ENCODE peak calls at places on chromosomes 3 and 15, in five cellular contexts. Z is tibial nerve, G is IMR-90, Y is transverse colon, N is ovary. C is an unnamed sample. For H3K9me3 and H3K4me1, the result is how much of the 10 kb centered on the place peaks cover.

GRCh38 chr15:74011610-74012009 is 17.1 kb downstream of the PML start:
- DNase-seq in Z (no peak), G (peak), N (peak), Y (peak), C (peak)

GRCh38 chr3:23668430-23668904 is 137.3 kb upstream of the UBE2E1 start:
- DNase-seq in Y (no peak), N (no peak), Z (no peak), G (peak), C (no peak)

GRCh38 chr3:146218880-146219866 is 31.7 kb downstream of the PLSCR4 start:
- DNase-seq in Y (peak), Z (no peak), G (peak), N (peak), C (no peak)

GRCh38 chr15:101366853-101367252 is 71.8 kb upstream of the SNRPA1 start:
- DNase-seq in G (no peak), Y (no peak), N (no peak), Z (no peak), C (no peak)

GRCh38 chr3:16318216-16318615 is 53.2 kb downstream of the OXNAD1 start:
- DNase-seq in Y (no peak), G (peak), Z (no peak), N (no peak), C (no peak)

GRCh38 chr3:160023476-160023875 is 34.8 kb downstream of the IL12A start:
- DNase-seq in N (no peak), G (peak), Z (no peak), Y (no peak), C (no peak)

GRCh38 chr15:64112904-64113303 is 17.1 kb downstream of the SNX1 start:
- DNase-seq in Y (no peak), Z (no peak), N (no peak), G (peak), C (no peak)

GRCh38 chr3:172378439-172378838 is 69.8 kb downstream of the GHSR start:
- DNase-seq in G (peak), Y (no peak), N (no peak), Z (no peak), C (no peak)

GRCh38 chr3:183350164-183350563 is 78.3 kb downstream of the MCF2L2 start:
- DNase-seq in Y (no peak), N (no peak), G (no peak), Z (no peak), C (no peak)

GRCh38 chr15:52288051-52288942 is 7.3 kb downstream of the MYO5C start:
- DNase-seq in N (no peak), Z (no peak), Y (peak), G (peak), C (peak)

GRCh38 chr15:25582886-25583285 is 144.1 kb upstream of the UBE3A start:
- DNase-seq in G (no peak), Y (no peak), N (no peak), Z (no peak), C (no peak)

GRCh38 chr3:114796796-114797195 is 350.3 kb downstream of the ZBTB20 start:
- DNase-seq in Y (no peak), G (no peak), Z (no peak), N (no peak), C (no peak)

GRCh38 chr3:135927170-135927569 is 38.4 kb upstream of the PPP2R3A start:
- DNase-seq in G (peak), Y (no peak), Z (no peak), N (no peak), C (no peak)

GRCh38 chr3:156693166-156693565 is 18.8 kb downstream of the TIPARP start:
- DNase-seq in Y (no peak), Z (no peak), N (no peak), G (peak), C (no peak)

GRCh38 chr15:101088788-101089578 is 162.9 kb downstream of the CHSY1 start:
- DNase-seq in G (no peak), N (peak), Y (peak), Z (peak), C (peak)

GRCh38 chr3:155504682-155505081 is 211.2 kb upstream of the STRIT1 start:
- DNase-seq in N (no peak), Z (no peak), Y (no peak), G (no peak), C (no peak)

GRCh38 chr3:172635588-172635987 is 75.3 kb downstream of the NCEH1 start:
- DNase-seq in Z (no peak), N (no peak), G (peak), Y (no peak), C (no peak)

GRCh38 chr3:23797490-23797889 is 8.3 kb upstream of the UBE2E1 start:
- DNase-seq in G (no peak), N (no peak), Z (no peak), Y (no peak), C (no peak)

GRCh38 chr15:56963126-56963525 is 44.7 kb downstream of the TCF12 start:
- DNase-seq in Y (no peak), Z (no peak), G (no peak), N (no peak), C (no peak)

GRCh38 chr15:49464513-49464912 is 41.5 kb downstream of the FGF7 start:
- DNase-seq in Y (no peak), Z (no peak), N (no peak), G (no peak), C (no peak)

GRCh38 chr15:28942521-28943035 is 56.8 kb downstream of the APBA2 start:
- DNase-seq in N (no peak), Z (no peak), Y (no peak), G (no peak), C (no peak)

GRCh38 chr3:45795509-45795881 is 841 bp downstream of the SLC6A20 start:
- DNase-seq in N (no peak), Z (no peak), Y (no peak), G (peak), C (no peak)

GRCh38 chr3:45796902-45797637 is 734 bp upstream of the SLC6A20 start:
- DNase-seq in Y (no peak), Z (no peak), G (no peak), N (no peak), C (no peak)

GRCh38 chr3:45794177-45794560 is 2.2 kb downstream of the SLC6A20 start:
- DNase-seq in G (no peak), Z (no peak), N (no peak), Y (no peak), C (no peak)

GRCh38 chr3:45798034-45798433 is 1.7 kb upstream of the SLC6A20 start:
- DNase-seq in N (no peak), Z (no peak), Y (no peak), G (no peak), C (no peak)

DNA sequence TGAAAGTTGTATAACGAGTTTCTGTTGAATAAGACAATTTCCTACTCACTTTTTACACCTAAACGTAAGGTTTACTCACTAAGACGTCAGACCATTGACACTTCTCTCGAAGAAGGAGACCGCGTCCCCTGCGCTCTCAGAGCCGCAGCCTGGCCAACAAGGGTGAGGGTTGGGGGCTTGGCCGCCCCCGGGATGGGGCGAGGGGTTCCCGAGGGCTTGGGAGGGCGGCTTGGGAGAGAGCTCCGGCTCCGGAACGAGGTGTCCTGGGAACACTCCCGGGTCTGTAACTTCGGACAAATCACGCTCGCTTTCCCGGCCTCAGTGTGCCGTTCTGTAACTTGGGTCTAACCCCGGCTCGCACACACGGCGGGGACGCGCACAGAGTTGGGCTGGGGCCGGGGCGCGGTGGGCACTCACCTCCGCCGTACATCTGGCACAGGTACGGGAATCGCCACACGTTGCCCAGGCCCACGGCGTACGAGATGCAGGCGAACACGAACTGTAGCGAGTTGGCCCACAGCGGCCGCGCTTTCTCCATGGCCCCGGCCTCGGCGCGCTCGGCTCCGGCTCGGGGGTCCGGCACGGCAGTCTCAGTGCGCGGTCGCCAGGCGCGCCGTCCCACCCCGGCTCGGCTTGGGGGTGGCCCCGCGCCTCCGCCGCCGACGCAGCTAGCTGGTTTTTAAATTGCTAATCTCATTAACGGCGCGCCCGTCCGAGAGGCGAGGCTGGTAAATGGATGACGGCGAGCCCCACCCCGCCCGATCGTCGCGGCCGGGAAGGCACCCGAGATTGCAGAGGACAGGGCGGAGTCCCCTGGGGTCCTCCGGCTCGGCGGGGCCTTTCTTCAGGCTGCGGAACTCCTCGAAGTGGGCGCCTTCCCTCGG is at the start of gene SLC6A20:
- DNase-seq in N (no peak), Z (no peak), Y (peak), G (no peak), C (no peak)
- TF ChIP-seq POLR2A in N (no peak), Z (no peak), Y (no peak), G (no peak), C (no peak)

DNA sequence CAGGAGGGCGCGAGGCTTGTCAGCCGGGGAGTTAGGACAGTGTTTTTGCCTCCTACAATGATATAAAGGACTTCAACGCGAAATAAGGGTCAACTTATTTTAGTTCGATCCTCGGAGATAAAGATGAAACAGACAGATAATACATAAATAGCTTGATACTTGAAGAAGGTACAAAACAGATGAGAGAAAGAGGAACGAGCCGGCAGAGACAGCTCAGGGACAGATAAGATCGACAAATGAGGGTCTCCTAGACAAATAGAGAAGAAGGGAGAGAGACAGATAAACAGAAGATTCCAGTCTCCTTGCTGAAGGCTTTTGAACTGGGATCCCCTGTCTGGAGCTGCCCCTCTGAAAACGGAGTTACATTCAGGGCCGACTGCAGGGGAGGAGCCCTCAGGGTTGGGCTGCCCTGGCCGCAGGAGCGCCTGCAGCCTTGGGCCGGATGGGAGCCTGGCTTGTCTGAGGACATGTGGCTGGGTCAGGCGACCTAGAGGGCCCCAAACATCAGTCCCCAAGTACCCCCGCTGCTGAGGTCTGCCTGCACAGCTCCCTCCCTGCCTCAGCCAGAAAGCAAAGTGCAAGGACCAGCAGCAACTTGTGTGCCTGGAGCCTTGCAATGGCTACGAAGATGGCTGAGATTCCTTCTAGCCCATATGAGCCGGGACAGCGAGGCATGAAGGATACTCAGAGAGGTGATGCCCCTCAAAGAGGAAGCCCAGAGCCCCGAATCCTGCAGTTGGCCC is 981 bp upstream of the SKOR1 start:
- DNase-seq in Y (no peak), G (no peak), Z (no peak), N (no peak), C (no peak)
- H3K9me3 ChIP-seq in Y (under half), G (under half), Z (under half), N (under half), C (under half)

DNA sequence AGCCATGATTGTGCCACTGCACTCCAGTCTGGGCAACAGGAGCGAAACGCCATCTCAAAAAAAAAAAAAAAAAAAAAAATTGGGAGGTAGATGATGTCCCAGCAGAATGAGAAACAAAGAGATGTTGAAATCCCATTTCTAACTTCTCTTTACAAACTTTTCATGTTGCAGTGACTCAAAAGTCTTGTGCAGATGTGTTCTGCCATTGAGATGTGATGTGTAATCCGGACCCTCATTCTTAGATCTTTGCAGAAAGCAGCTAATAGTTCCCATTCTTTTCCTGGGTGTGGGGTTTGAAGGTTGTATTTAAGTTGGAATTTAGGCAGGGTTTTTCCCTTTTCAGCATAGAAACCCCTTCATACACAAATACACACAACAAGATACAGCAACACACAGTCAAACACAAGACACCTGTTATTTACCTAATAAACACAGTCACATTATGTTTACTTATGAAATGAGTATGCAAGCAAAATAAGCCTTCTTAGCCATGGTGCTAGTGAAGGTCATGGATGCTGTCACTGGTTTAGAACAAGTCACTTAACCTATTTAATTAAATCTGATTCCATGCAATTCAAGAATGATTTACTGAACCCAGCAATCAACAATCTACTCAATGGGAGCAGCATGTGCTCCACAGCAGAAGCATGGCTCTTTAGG is 14.9 kb downstream of the SIAH2 start:
- DNase-seq in G (no peak), Z (no peak), Y (no peak), N (no peak), C (no peak)
- H3K4me1 ChIP-seq in G (under half), Z (under half), Y (half or more), N (under half), C (half or more)

DNA sequence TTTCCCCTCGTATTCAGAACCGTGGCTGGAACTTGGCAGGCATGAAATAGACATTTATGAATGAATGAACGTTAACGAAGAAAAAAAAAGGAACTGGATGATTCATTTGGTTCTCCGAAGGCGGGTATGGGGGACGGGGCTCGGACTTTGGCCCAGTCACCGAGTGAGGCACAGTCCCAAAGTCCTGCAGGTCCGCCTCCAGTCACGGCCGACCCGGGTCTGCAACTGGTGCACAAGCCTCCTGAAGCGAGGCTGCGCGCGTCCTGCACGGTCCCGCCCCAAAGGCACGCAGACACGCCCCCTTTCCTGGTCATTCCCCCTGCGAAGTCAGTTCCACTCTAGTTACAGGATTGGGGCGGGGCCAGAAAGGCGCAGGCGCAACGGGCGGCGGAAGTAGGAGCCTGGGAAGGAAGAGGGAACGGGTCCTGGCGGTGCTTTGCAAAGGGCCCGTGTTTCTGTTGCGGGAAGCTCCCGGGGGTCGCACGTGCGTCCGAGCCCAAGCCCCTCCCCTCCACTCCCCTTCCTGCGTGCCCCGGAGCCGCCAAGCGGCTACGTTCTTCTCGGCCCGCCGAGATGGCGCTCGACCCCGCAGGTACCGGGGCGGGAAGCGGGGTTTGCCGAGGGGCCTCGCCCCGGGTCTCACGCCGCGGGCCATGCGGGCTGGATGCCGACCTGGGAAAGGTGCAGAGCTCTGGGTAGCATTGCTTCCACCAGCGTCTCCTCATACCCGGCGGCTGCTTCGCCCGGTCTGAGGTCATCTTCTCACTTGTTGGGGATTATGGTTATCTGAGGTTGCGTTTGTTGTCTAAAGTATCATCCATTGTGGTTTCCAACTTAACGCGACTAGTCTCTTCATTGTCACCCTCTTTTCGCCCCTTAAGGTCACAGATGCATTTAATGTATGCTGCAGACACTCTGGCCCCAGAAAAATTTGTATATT is at the start of gene CMC1:
- DNase-seq in N (peak), Z (peak), Y (peak), G (peak), C (peak)
- TF ChIP-seq POLR2A in N (peak), Z (peak), Y (peak), G (peak), C (peak)

GRCh38 chr3:42070089-42070885 is 20.9 kb upstream of the TRAK1 start:
- DNase-seq in Y (peak), N (no peak), Z (no peak), G (peak), C (no peak)

GRCh38 chr3:42068303-42069088 is 22.7 kb upstream of the TRAK1 start:
- DNase-seq in G (no peak), Z (no peak), Y (no peak), N (no peak), C (no peak)

GRCh38 chr3:42072930-42073329 is 18.2 kb upstream of the TRAK1 start:
- DNase-seq in Z (no peak), Y (no peak), N (no peak), G (no peak), C (no peak)

GRCh38 chr3:42072583-42072924 is 18.6 kb upstream of the TRAK1 start:
- DNase-seq in N (no peak), Y (no peak), Z (no peak), G (no peak), C (no peak)

GRCh38 chr3:42071720-42072582 is 19.2 kb upstream of the TRAK1 start:
- DNase-seq in N (peak), G (peak), Y (peak), Z (no peak), C (peak)
- H3K9me3 ChIP-seq in N (under half), G (under half), Y (under half), Z (under half), C (under half)

DNA sequence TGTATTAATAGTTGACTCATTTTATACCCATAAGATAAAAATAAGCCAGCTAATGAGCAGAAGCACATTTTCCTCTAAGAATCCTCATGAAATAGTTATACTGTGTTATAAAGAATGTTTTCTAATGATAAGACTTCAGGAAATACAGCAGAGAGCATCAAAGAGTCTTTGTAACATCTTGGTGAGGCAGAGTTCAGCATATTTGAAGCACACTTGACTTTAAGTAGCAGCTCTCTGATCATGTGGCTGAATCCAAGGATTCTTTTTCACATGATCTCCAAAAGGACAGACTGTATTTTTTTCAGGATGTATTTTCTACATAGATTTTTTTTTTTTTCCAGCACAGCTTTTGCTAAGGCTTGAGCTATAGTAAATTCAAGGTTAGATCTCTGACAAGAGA is 195.1 kb downstream of the SI start:
- DNase-seq in Z (no peak), N (no peak), Y (no peak), G (no peak), C (no peak)
- H3K4me1 ChIP-seq in Z (under half), N (under half), Y (under half), G (under half), C (under half)

GRCh38 chr15:69271217-69271616 is 27.5 kb upstream of the PAQR5 start:
- DNase-seq in G (no peak), N (no peak), Z (no peak), Y (no peak), C (no peak)

DNA sequence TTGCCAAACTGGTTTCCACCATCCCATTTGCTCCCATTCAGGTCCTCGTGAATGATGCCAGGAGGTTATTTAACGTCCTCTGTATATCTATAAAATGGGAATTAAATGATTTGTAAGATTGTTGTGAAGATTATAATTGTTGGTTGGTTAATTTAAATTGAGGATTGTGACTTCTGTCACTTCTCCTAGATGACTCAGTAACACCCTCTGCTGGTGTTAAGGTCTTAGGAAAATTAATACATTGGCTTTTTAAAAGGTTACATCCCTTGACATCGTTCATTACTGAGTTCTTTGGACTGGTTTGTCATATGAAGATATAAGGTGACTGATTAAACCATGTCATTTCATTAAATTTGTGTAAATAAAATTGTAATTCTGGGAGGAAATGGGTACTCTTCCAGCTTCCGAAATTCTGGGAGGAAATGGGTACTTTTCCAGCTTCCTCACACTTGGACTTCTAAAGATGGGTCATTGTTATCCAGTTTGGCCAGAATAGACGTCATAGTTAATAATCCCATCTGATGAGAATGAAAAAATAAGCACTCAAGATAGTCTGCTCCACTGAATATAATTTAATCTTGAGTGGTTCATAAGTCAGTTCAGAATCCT is 33.3 kb upstream of the PAQR5 start:
- DNase-seq in G (peak), Z (no peak), N (no peak), Y (no peak), C (no peak)
- TF ChIP-seq POLR2A in G (no peak), Z (no peak), N (no peak), Y (no peak), C (no peak)

C was measured in right lobe of liver.